ENCODE peak calls at places on chromosomes 11 and 22, in seven cellular contexts. C is endothelial cell, Q is neural progenitor cell, I is AG09319, U is transverse colon, L is right atrium auricular region, N is colonic mucosa. R is an unnamed sample.

GRCh38 chr22:19579113-19579811 is 55.1 kb upstream of the CLDN5 start:
- DNase-seq in L (no peak), I (no peak), U (no peak), Q (no peak), C (no peak), N (no peak), R (no peak)

GRCh38 chr22:24398409-24398808 is 29.0 kb upstream of the ADORA2A start:
- DNase-seq in I (no peak), U (no peak), C (no peak), Q (no peak), N (no peak), L (no peak), R (no peak)

GRCh38 chr11:97965849-97966646 is 1054.7 kb upstream of the CNTN5 start:
- DNase-seq in U (no peak), N (no peak), Q (no peak), I (peak), C (no peak), L (no peak), R (peak)

GRCh38 chr11:103091024-103091423 is 936 bp downstream of the DCUN1D5 start:
- DNase-seq in U (no peak), L (no peak), C (peak), I (no peak), Q (peak), N (no peak), R (no peak)

GRCh38 chr22:17985606-17986005 is 38.8 kb downstream of the MICAL3 start:
- DNase-seq in L (no peak), C (no peak), Q (no peak), N (no peak), U (no peak), I (no peak), R (no peak)

GRCh38 chr22:21790359-21790758 is 54.8 kb upstream of the YPEL1 start:
- DNase-seq in U (no peak), I (no peak), C (no peak), L (no peak), Q (no peak), N (no peak), R (no peak)

GRCh38 chr11:128715691-128716153 is 21.9 kb downstream of the FLI1 start:
- DNase-seq in C (no peak), U (no peak), Q (peak), L (no peak), N (no peak), I (no peak), R (no peak)

GRCh38 chr22:17698948-17699347 is 60.4 kb downstream of the BCL2L13 start:
- DNase-seq in I (no peak), N (no peak), L (no peak), U (no peak), Q (no peak), C (no peak), R (no peak)

GRCh38 chr22:43256569-43257360 is 69.8 kb upstream of the TTLL12 start:
- DNase-seq in Q (no peak), C (no peak), N (no peak), I (no peak), U (no peak), L (no peak), R (no peak)

GRCh38 chr11:12811861-12812260 is 137.6 kb downstream of the TEAD1 start:
- DNase-seq in N (no peak), L (no peak), Q (no peak), U (no peak), C (no peak), I (no peak), R (no peak)

GRCh38 chr11:81301426-81301825 is 1432.2 kb downstream of the FAM181B start:
- DNase-seq in N (no peak), U (no peak), C (no peak), L (no peak), Q (no peak), I (no peak), R (no peak)

GRCh38 chr11:73907191-73907590 is 30.4 kb downstream of the PAAF1 start:
- DNase-seq in C (no peak), N (no peak), Q (no peak), L (no peak), U (no peak), I (no peak), R (peak)

GRCh38 chr11:120385110-120385509 is 48.9 kb downstream of the ARHGEF12 start:
- DNase-seq in L (no peak), C (no peak), Q (peak), U (no peak), I (no peak), N (no peak), R (no peak)

GRCh38 chr11:60699282-60699681 is at the start of gene MS4A8:
- DNase-seq in I (no peak), N (peak), C (no peak), Q (no peak), U (peak), L (no peak), R (no peak)

GRCh38 chr11:60705895-60706294 is 6.5 kb downstream of the MS4A8 start:
- DNase-seq in L (peak), C (no peak), N (no peak), U (no peak), I (no peak), Q (no peak), R (no peak)

GRCh38 chr11:60703374-60703773 is 4.0 kb downstream of the MS4A8 start:
- DNase-seq in U (no peak), Q (no peak), N (no peak), I (no peak), L (peak), C (no peak), R (no peak)

GRCh38 chr11:60700689-60701508 is 1.5 kb downstream of the MS4A8 start:
- DNase-seq in I (no peak), N (peak), C (peak), L (peak), U (peak), Q (peak), R (no peak)

GRCh38 chr11:60701509-60701818 is 2.1 kb downstream of the MS4A8 start:
- DNase-seq in I (no peak), L (no peak), U (no peak), C (no peak), N (no peak), Q (no peak), R (no peak)
- TF ChIP-seq CTCF in I (no peak), L (no peak), U (no peak), C (peak), N (no peak), Q (no peak), R (no peak)

GRCh38 chr22:29030016-29030617 is 31.5 kb downstream of the C22orf31 start:
- DNase-seq in L (no peak), I (no peak), Q (no peak), U (no peak), N (peak), C (no peak), R (no peak)
- TF ChIP-seq CTCF in L (no peak), I (no peak), Q (no peak), U (no peak), N (no peak), C (no peak), R (no peak)

GRCh38 chr11:95972055-95972454 is 48.1 kb upstream of the MTMR2 start:
- DNase-seq in L (no peak), N (no peak), Q (no peak), U (no peak), I (no peak), C (no peak), R (no peak)

GRCh38 chr11:95968585-95968984 is 44.7 kb upstream of the MTMR2 start:
- DNase-seq in L (no peak), C (no peak), N (no peak), Q (no peak), I (no peak), U (no peak), R (no peak)
- TF ChIP-seq CTCF in L (peak), C (no peak), N (peak), Q (no peak), I (peak), U (no peak), R (peak)

GRCh38 chr11:78832226-78832947 is 257.7 kb upstream of the NARS2 start:
- DNase-seq in C (no peak), L (no peak), N (no peak), U (no peak), Q (no peak), I (no peak), R (no peak)
- TF ChIP-seq CTCF in C (no peak), L (no peak), N (no peak), U (no peak), Q (peak), I (peak), R (peak)

DNA sequence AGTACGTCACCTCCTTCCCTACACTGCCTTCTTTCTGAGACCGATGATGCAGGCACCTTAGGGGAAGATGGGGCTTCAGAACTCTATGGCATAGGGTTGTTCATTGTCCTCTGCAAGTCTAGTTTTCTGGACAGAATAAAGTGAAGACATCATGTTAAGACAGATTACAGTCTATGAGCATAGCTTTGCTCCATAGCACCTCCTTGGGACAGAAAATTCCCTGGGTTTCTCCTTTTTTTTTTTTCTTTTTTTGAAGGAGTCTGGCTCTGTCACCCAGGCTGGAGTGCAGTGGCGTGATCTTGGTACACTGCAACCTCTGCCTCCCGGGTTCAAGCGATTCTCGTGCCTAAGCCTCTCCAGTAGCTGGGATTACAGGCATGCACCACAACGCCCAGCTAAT is 119.8 kb upstream of the CADM1 start:
- DNase-seq in L (no peak), C (no peak), U (no peak), Q (no peak), I (no peak), N (no peak), R (no peak)
- TF ChIP-seq CTCF in L (no peak), C (no peak), U (no peak), Q (peak), I (no peak), N (no peak), R (no peak)

GRCh38 chr11:118899706-118900360 is 16.1 kb downstream of the CXCR5 start:
- DNase-seq in C (no peak), U (no peak), N (no peak), Q (no peak), I (no peak), L (no peak), R (no peak)

GRCh38 chr11:118903204-118904015 is 19.7 kb downstream of the CXCR5 start:
- DNase-seq in N (no peak), Q (no peak), I (no peak), U (no peak), C (no peak), L (no peak), R (no peak)

GRCh38 chr11:118902336-118903203 is 18.9 kb downstream of the CXCR5 start:
- DNase-seq in N (no peak), C (no peak), I (no peak), Q (no peak), U (no peak), L (no peak), R (no peak)

GRCh38 chr11:118900535-118901384 is 17.1 kb downstream of the CXCR5 start:
- DNase-seq in C (no peak), I (no peak), L (no peak), N (no peak), Q (no peak), U (no peak), R (no peak)

DNA sequence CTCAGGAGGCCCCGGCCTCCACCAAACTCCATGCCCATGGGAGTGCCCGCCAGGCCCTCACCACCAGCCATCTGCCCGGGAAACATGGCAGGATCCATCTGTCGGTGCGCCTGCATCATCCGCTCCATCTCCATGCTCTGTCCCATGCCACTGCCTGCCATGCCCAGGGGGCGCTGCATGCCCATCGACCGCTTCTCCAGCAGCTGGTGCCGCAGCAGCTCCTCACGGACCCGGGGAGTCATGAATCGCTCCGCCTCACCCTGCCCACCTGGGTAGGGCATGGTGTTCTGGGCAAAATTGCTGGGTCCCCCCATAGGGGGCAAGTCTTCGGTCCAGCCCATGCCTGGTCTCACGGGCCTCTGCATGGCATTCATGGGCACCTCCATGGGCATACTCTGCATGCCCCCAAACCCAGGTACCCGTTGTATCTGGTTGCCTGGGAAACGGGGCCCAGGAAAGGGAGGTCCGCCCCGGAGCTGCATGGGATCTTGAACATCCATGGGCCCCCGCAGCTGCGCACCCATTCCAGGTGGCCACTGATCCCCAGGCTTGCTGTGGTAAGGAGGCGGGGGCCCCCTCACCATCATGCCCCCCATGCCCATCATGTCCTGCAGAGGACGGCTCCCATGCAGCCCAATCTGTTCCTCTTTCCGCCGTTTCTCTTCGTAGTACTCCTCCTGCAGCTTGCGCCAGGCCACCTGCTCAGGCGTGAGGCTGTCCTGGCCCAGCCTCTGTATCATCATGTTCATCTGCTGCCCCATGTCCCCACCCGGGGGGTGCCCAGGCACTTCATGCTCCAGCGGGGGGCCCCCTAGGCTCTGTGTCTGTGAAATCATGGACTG is 18.0 kb downstream of the CXCR5 start:
- DNase-seq in C (no peak), L (no peak), N (peak), Q (no peak), U (no peak), I (no peak), R (no peak)
- TF ChIP-seq CTCF in C (no peak), L (no peak), N (no peak), Q (no peak), U (no peak), I (peak), R (no peak)

DNA sequence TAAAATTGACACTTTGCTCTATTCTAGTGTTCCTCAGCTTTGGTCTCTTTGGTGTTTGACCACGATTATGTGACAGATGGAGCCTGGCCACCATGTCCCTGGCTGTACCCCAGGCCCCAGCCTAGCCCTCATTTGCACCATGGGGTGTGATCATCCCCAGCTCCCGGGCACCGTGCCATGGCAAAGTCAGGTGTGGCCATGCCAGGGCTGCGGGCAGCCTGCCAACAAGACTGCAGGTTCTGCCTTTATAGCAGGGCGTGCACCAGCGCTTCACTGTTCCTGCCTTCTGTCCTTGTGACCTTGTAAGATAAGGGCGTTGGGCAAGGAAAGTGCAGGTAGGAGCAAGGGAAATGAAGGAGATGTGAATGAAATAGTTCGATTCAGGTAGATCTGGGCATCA is 22.4 kb upstream of the APOBEC3A start:
- DNase-seq in N (peak), I (no peak), L (no peak), Q (no peak), U (peak), C (no peak), R (no peak)
- TF ChIP-seq CTCF in N (no peak), I (no peak), L (no peak), Q (no peak), U (no peak), C (no peak), R (no peak)